ENCODE peak calls at places on chromosomes 5 and 9, in five cellular contexts. S is hippocampal formation, I is M059J, K is tibial artery, Y is COLO829. T is an unnamed sample.

GRCh38 chr5:139647406-139648204 is 544 bp upstream of the CXXC5 start:
- DNase-seq in S (no peak), I (no peak), K (peak), Y (no peak), T (no peak)

GRCh38 chr5:81572201-81572600 is 178.3 kb upstream of the ACOT12 start:
- DNase-seq in S (no peak), I (no peak), K (no peak), Y (no peak), T (no peak)

GRCh38 chr5:172886974-172887491 is 53.0 kb downstream of the ERGIC1 start:
- DNase-seq in S (no peak), I (peak), K (peak), Y (no peak), T (no peak)

GRCh38 chr5:172789687-172790495 is 18.9 kb upstream of the DUSP1 start:
- DNase-seq in S (peak), I (peak), K (no peak), Y (no peak), T (no peak)

GRCh38 chr9:124855944-124856773 is 2.9 kb downstream of the WDR38 start:
- DNase-seq in S (no peak), I (peak), K (no peak), Y (no peak), T (no peak)

GRCh38 chr5:14720236-14720923 is 55.9 kb downstream of the OTULIN start:
- DNase-seq in S (no peak), I (peak), K (no peak), Y (no peak), T (no peak)

GRCh38 chr5:165630211-165630866 is 2124.9 kb downstream of the MAT2B start:
- DNase-seq in S (peak), I (peak), K (peak), Y (peak), T (peak)

GRCh38 chr9:13648676-13649075 is 369.2 kb upstream of the MPDZ start:
- DNase-seq in S (no peak), I (peak), K (no peak), Y (no peak), T (no peak)

GRCh38 chr5:78615697-78616096 is 32.9 kb downstream of the LHFPL2 start:
- DNase-seq in S (no peak), I (peak), K (no peak), Y (no peak), T (no peak)

GRCh38 chr9:60545346-60546315 is 368.6 kb upstream of the SPATA31A5 start:
- DNase-seq in S (no peak), I (no peak), K (no peak), Y (no peak), T (no peak)

GRCh38 chr5:169626779-169627178 is 10.3 kb upstream of the DOCK2 start:
- DNase-seq in S (no peak), I (peak), K (no peak), Y (no peak), T (no peak)

GRCh38 chr9:114616684-114617520 is 5.8 kb downstream of the TMEM268 start:
- DNase-seq in S (peak), I (peak), K (peak), Y (no peak), T (peak)

GRCh38 chr5:149932445-149933350 is 11.9 kb downstream of the PDE6A start:
- DNase-seq in S (no peak), I (peak), K (no peak), Y (no peak), T (no peak)

GRCh38 chr9:13759624-13760023 is 480.1 kb upstream of the MPDZ start:
- DNase-seq in S (no peak), I (no peak), K (no peak), Y (no peak), T (no peak)

GRCh38 chr5:10018670-10019069 is 231.0 kb downstream of the ATPSCKMT start:
- DNase-seq in S (no peak), I (peak), K (no peak), Y (peak), T (no peak)

GRCh38 chr9:119332522-119332921 is 36.7 kb downstream of the BRINP1 start:
- DNase-seq in S (no peak), I (no peak), K (no peak), Y (no peak), T (no peak)

GRCh38 chr9:13427587-13427986 is 148.1 kb upstream of the MPDZ start:
- DNase-seq in S (no peak), I (peak), K (no peak), Y (peak), T (peak)

GRCh38 chr9:101119206-101119819 is 90.8 kb downstream of the PLPPR1 start:
- DNase-seq in S (peak), I (peak), K (no peak), Y (peak), T (peak)

GRCh38 chr5:96093340-96093739 is 131.7 kb upstream of the ELL2 start:
- DNase-seq in S (no peak), I (no peak), K (no peak), Y (no peak), T (no peak)

GRCh38 chr9:37954581-37954981 is 50.7 kb upstream of the SLC25A51 start:
- DNase-seq in S (no peak), I (no peak), K (no peak), Y (no peak), T (no peak)

GRCh38 chr5:67648201-67648671 is 451.6 kb upstream of the CD180 start:
- DNase-seq in S (no peak), I (no peak), K (peak), Y (no peak), T (no peak)

GRCh38 chr9:81318571-81318970 is 370.8 kb downstream of the TLE1 start:
- DNase-seq in S (no peak), I (peak), K (no peak), Y (peak), T (no peak)

GRCh38 chr9:5857928-5858327 is 25.0 kb upstream of the ERMP1 start:
- DNase-seq in S (no peak), I (no peak), K (no peak), Y (no peak), T (no peak)

GRCh38 chr5:84830265-84830664 is 445.6 kb upstream of the EDIL3 start:
- DNase-seq in S (no peak), I (no peak), K (no peak), Y (no peak), T (no peak)

GRCh38 chr5:33969572-33970452 is 14.7 kb downstream of the SLC45A2 start:
- DNase-seq in S (no peak), I (peak), K (no peak), Y (no peak), T (no peak)

GRCh38 chr9:109745335-109746283 is 34.4 kb upstream of the PALM2AKAP2 start:
- DNase-seq in S (peak), I (peak), K (peak), Y (no peak), T (no peak)

GRCh38 chr5:36170869-36171424 is 19.0 kb downstream of the SKP2 start:
- DNase-seq in S (no peak), I (no peak), K (no peak), Y (no peak), T (no peak)

GRCh38 chr9:21455320-21455719 is 15.1 kb downstream of the IFNA1 start:
- DNase-seq in S (no peak), I (peak), K (no peak), Y (peak), T (peak)

GRCh38 chr9:112061152-112061740 is 113.9 kb downstream of the SUSD1 start:
- DNase-seq in S (peak), I (peak), K (peak), Y (peak), T (peak)

GRCh38 chr9:126440938-126441337 is 114.3 kb downstream of the MVB12B start:
- DNase-seq in S (peak), I (peak), K (no peak), Y (no peak), T (peak)

GRCh38 chr9:95008151-95008771 is 281.8 kb downstream of the AOPEP start:
- DNase-seq in S (no peak), I (peak), K (no peak), Y (no peak), T (no peak)

GRCh38 chr9:132651259-132651658 is 18.5 kb downstream of the DDX31 start:
- DNase-seq in S (no peak), I (peak), K (no peak), Y (no peak), T (no peak)